ENCODE peak calls at places on chromosomes 11 and 22, in four cellular contexts. One of them, this sample, is unnamed.

GRCh38 chr11:117143390-117143789 is 697 bp upstream of the PAFAH1B2 start:
- DNase-seq in IMR-90: peak; percentile 59
- DNase-seq in neural progenitor cell: peak; percentile 57
- DNase-seq in stomach: peak; percentile 64
- DNase-seq in this sample: peak; percentile 69

GRCh38 chr11:99952816-99953215 is 734.3 kb upstream of the ARHGAP42 start:
- DNase-seq in IMR-90: no peak
- DNase-seq in neural progenitor cell: no peak
- DNase-seq in stomach: no peak
- DNase-seq in this sample: no peak

GRCh38 chr22:48577691-48578090 is 1250.0 kb downstream of the BRD1 start:
- DNase-seq in IMR-90: no peak
- DNase-seq in neural progenitor cell: no peak
- DNase-seq in stomach: no peak
- DNase-seq in this sample: no peak

GRCh38 chr11:123182101-123182500 is 12.9 kb downstream of the CLMP start:
- DNase-seq in IMR-90: no peak
- DNase-seq in neural progenitor cell: no peak
- DNase-seq in stomach: no peak
- DNase-seq in this sample: no peak

GRCh38 chr11:122895591-122895990 is 13.0 kb downstream of the JHY start:
- DNase-seq in IMR-90: no peak
- DNase-seq in neural progenitor cell: no peak
- DNase-seq in stomach: no peak
- DNase-seq in this sample: no peak

GRCh38 chr11:2932850-2933251 is 3.6 kb upstream of the PHLDA2 start:
- DNase-seq in IMR-90: peak; percentile 46
- DNase-seq in neural progenitor cell: no peak
- DNase-seq in stomach: no peak
- DNase-seq in this sample: peak; percentile 68

GRCh38 chr11:67776834-67777530 is 102.6 kb upstream of the ALDH3B2 start:
- DNase-seq in IMR-90: no peak
- DNase-seq in neural progenitor cell: no peak
- DNase-seq in stomach: no peak
- DNase-seq in this sample: no peak

GRCh38 chr11:27875480-27876208 is 175.4 kb upstream of the BDNF start:
- DNase-seq in IMR-90: no peak
- DNase-seq in neural progenitor cell: no peak
- DNase-seq in stomach: no peak
- DNase-seq in this sample: no peak

GRCh38 chr11:66015936-66016792 is 4.4 kb downstream of the CST6 start:
- DNase-seq in IMR-90: no peak
- DNase-seq in neural progenitor cell: no peak
- DNase-seq in stomach: no peak
- DNase-seq in this sample: no peak

GRCh38 chr11:5600374-5600851 is 4.0 kb downstream of the TRIM6 start:
- DNase-seq in IMR-90: peak; percentile 90
- DNase-seq in neural progenitor cell: peak; percentile 90
- DNase-seq in stomach: peak; percentile 77
- DNase-seq in this sample: peak; percentile 65

GRCh38 chr11:127000291-127000968 is at the start of gene KIRREL3:
- DNase-seq in IMR-90: peak; percentile 40
- DNase-seq in neural progenitor cell: peak; percentile 72
- DNase-seq in stomach: no peak
- DNase-seq in this sample: no peak

GRCh38 chr11:71120346-71120963 is 131.9 kb downstream of the SHANK2 start:
- DNase-seq in IMR-90: no peak
- DNase-seq in neural progenitor cell: peak; percentile 84
- DNase-seq in stomach: peak; percentile 66
- DNase-seq in this sample: no peak

GRCh38 chr22:28885939-28886338 is 2.6 kb downstream of the ZNRF3 start:
- DNase-seq in IMR-90: no peak
- DNase-seq in neural progenitor cell: no peak
- DNase-seq in stomach: peak; percentile 48
- DNase-seq in this sample: no peak

GRCh38 chr11:23206736-23207336 is 346.6 kb upstream of the CCDC179 start:
- DNase-seq in IMR-90: peak; percentile 44
- DNase-seq in neural progenitor cell: no peak
- DNase-seq in stomach: no peak
- DNase-seq in this sample: no peak

GRCh38 chr22:43910178-43910695 is 13.4 kb upstream of the PNPLA3 start:
- DNase-seq in IMR-90: no peak
- DNase-seq in neural progenitor cell: no peak
- DNase-seq in stomach: no peak
- DNase-seq in this sample: no peak

GRCh38 chr11:83784419-83784818 is 498.3 kb upstream of the CCDC90B start:
- DNase-seq in IMR-90: no peak
- DNase-seq in neural progenitor cell: no peak
- DNase-seq in stomach: no peak
- DNase-seq in this sample: no peak

GRCh38 chr11:86574493-86575207 is 97.8 kb downstream of the ME3 start:
- DNase-seq in IMR-90: no peak
- DNase-seq in neural progenitor cell: no peak
- DNase-seq in stomach: no peak
- DNase-seq in this sample: no peak

GRCh38 chr11:102974552-102975280 is 19.2 kb upstream of the MMP13 start:
- DNase-seq in IMR-90: peak; percentile 84
- DNase-seq in neural progenitor cell: no peak
- DNase-seq in stomach: peak; percentile 53
- DNase-seq in this sample: no peak

GRCh38 chr11:39745401-39745800 is 1714.1 kb downstream of the LRRC4C start:
- DNase-seq in IMR-90: no peak
- DNase-seq in neural progenitor cell: no peak
- DNase-seq in stomach: no peak
- DNase-seq in this sample: no peak

GRCh38 chr22:17638182-17638431 is 450 bp upstream of the BCL2L13 start:
- DNase-seq in IMR-90: no peak
- DNase-seq in neural progenitor cell: no peak
- DNase-seq in stomach: no peak
- DNase-seq in this sample: no peak

GRCh38 chr11:94402355-94402754 is 1.1 kb upstream of the GPR83 start:
- DNase-seq in IMR-90: no peak
- DNase-seq in neural progenitor cell: no peak
- DNase-seq in stomach: no peak
- DNase-seq in this sample: no peak

GRCh38 chr11:77497368-77497767 is 23.5 kb upstream of the PAK1 start:
- DNase-seq in IMR-90: peak; percentile 13
- DNase-seq in neural progenitor cell: no peak
- DNase-seq in stomach: no peak
- DNase-seq in this sample: no peak

GRCh38 chr22:30875481-30876215 is 92.9 kb downstream of the MORC2 start:
- DNase-seq in IMR-90: no peak
- DNase-seq in neural progenitor cell: no peak
- DNase-seq in stomach: no peak
- DNase-seq in this sample: peak; percentile 72

GRCh38 chr11:83219095-83219494 is 25.6 kb downstream of the ANKRD42 start:
- DNase-seq in IMR-90: no peak
- DNase-seq in neural progenitor cell: peak; percentile 38
- DNase-seq in stomach: no peak
- DNase-seq in this sample: no peak

GRCh38 chr11:83007909-83008580 is 63.7 kb downstream of the RAB30 start:
- DNase-seq in IMR-90: peak; percentile 24
- DNase-seq in neural progenitor cell: peak; percentile 84
- DNase-seq in stomach: peak; percentile 73
- DNase-seq in this sample: no peak

GRCh38 chr11:82225930-82226329 is 507.7 kb downstream of the FAM181B start:
- DNase-seq in IMR-90: no peak
- DNase-seq in neural progenitor cell: peak; percentile 10
- DNase-seq in stomach: no peak
- DNase-seq in this sample: no peak

GRCh38 chr11:44351898-44352498 is 42.1 kb upstream of the ALX4 start:
- DNase-seq in IMR-90: no peak
- DNase-seq in neural progenitor cell: no peak
- DNase-seq in stomach: no peak
- DNase-seq in this sample: no peak

GRCh38 chr22:43811777-43812148 is 342 bp downstream of the EFCAB6 start:
- DNase-seq in IMR-90: peak; percentile 61
- DNase-seq in neural progenitor cell: no peak
- DNase-seq in stomach: no peak
- DNase-seq in this sample: no peak

GRCh38 chr11:87437844-87438223 is 400.1 kb downstream of the TMEM135 start:
- DNase-seq in IMR-90: peak; percentile 84
- DNase-seq in neural progenitor cell: no peak
- DNase-seq in stomach: no peak
- DNase-seq in this sample: no peak

GRCh38 chr11:82505384-82505783 is 228.3 kb downstream of the FAM181B start:
- DNase-seq in IMR-90: no peak
- DNase-seq in neural progenitor cell: peak; percentile 63
- DNase-seq in stomach: no peak
- DNase-seq in this sample: no peak

GRCh38 chr11:75720639-75721038 is 3.0 kb downstream of the MOGAT2 start:
- DNase-seq in IMR-90: no peak
- DNase-seq in neural progenitor cell: no peak
- DNase-seq in stomach: no peak
- DNase-seq in this sample: no peak

GRCh38 chr11:6321961-6322362 is 1.7 kb upstream of the CAVIN3 start:
- DNase-seq in IMR-90: peak; percentile 82
- DNase-seq in neural progenitor cell: peak; percentile 67
- DNase-seq in stomach: no peak
- DNase-seq in this sample: no peak

GRCh38 chr11:48017105-48017874 is 36.9 kb downstream of the PTPRJ start:
- DNase-seq in IMR-90: no peak
- DNase-seq in neural progenitor cell: no peak
- DNase-seq in stomach: no peak
- DNase-seq in this sample: no peak

GRCh38 chr22:37401861-37402506 is 25.3 kb downstream of the ELFN2 start:
- DNase-seq in IMR-90: no peak
- DNase-seq in neural progenitor cell: no peak
- DNase-seq in stomach: no peak
- DNase-seq in this sample: no peak

GRCh38 chr11:59175104-59175503 is 3.2 kb downstream of the DTX4 start:
- DNase-seq in IMR-90: no peak
- DNase-seq in neural progenitor cell: peak; percentile 28
- DNase-seq in stomach: no peak
- DNase-seq in this sample: no peak

GRCh38 chr11:19919050-19919561 is 206.5 kb downstream of the NAV2 start:
- DNase-seq in IMR-90: peak; percentile 98
- DNase-seq in neural progenitor cell: no peak
- DNase-seq in stomach: peak; percentile 65
- DNase-seq in this sample: no peak

GRCh38 chr11:87020764-87021365 is 16.9 kb upstream of the TMEM135 start:
- DNase-seq in IMR-90: peak; percentile 20
- DNase-seq in neural progenitor cell: no peak
- DNase-seq in stomach: no peak
- DNase-seq in this sample: no peak

GRCh38 chr11:108786281-108786990 is 121.6 kb downstream of the DDX10 start:
- DNase-seq in IMR-90: no peak
- DNase-seq in neural progenitor cell: no peak
- DNase-seq in stomach: no peak
- DNase-seq in this sample: no peak

GRCh38 chr11:108788565-108789199 is 123.8 kb downstream of the DDX10 start:
- DNase-seq in IMR-90: peak; percentile 41
- DNase-seq in neural progenitor cell: peak; percentile 35
- DNase-seq in stomach: no peak
- DNase-seq in this sample: no peak

GRCh38 chr11:108790501-108791299 is 125.8 kb downstream of the DDX10 start:
- DNase-seq in IMR-90: no peak
- DNase-seq in neural progenitor cell: no peak
- DNase-seq in stomach: no peak
- DNase-seq in this sample: no peak

GRCh38 chr11:108781921-108782320 is 117.1 kb downstream of the DDX10 start:
- DNase-seq in IMR-90: no peak
- DNase-seq in neural progenitor cell: no peak
- DNase-seq in stomach: no peak
- DNase-seq in this sample: no peak

GRCh38 chr11:108787105-108787504 is 122.2 kb downstream of the DDX10 start:
- DNase-seq in IMR-90: no peak
- DNase-seq in neural progenitor cell: no peak
- DNase-seq in stomach: no peak
- DNase-seq in this sample: no peak
- H3K4me1 ChIP-seq in IMR-90: peaks cover 3% of the 10 kb centered on the region
- H3K4me1 ChIP-seq in neural progenitor cell: peaks cover 7% of the 10 kb centered on the region
- H3K4me1 ChIP-seq in stomach: no peaks in the 10 kb centered on the region
- H3K4me1 ChIP-seq in this sample: peaks cover 8% of the 10 kb centered on the region

DNA sequence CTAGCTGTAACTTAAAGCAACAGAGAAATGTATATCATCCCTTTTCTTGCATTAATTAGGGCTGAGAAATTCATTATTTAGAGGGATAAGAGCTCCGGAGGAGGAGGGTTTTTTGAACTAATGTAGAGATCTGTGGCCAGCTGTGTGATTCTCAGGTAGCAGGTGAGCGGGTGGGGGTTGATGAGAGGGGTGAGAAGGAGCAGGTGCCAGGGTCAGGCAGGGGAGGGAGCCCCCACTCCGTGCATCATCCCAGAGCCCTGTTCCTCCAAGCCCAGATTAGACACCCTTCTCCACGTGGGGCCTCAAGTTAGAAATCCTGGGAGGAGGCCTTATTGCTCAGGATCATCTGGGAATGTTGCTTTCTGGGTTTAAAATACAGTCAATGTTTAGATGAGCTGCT is 24.9 kb downstream of the ZBTB16 start:
- DNase-seq in IMR-90: no peak
- DNase-seq in neural progenitor cell: no peak
- DNase-seq in stomach: no peak
- DNase-seq in this sample: no peak
- H3K4me1 ChIP-seq in IMR-90: no peaks in the 10 kb centered on the region
- H3K4me1 ChIP-seq in neural progenitor cell: peaks cover 70% of the 10 kb centered on the region
- H3K4me1 ChIP-seq in stomach: peaks cover 95% of the 10 kb centered on the region
- H3K4me1 ChIP-seq in this sample: peaks cover 88% of the 10 kb centered on the region

DNA sequence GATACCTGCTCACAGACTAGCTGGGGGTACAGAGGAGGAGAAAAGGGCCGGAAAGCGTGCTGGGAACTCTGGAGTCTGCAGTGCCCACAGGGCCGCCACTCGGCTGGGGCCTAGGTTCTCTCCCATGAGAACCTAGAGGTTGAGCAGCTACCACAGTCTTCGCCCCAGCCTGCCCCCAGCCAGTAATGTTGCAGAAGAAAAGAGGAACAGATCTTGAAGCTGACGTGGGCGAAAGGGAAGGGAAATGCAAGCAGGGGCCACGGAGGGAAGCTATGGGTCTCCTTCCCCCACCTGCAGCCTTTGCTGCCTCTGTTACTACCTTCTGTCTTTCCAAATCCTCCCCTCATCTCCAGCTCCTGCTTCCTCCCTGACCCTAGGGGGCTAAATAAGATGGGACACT is 28.8 kb upstream of the P2RY2 start:
- DNase-seq in IMR-90: no peak
- DNase-seq in neural progenitor cell: no peak
- DNase-seq in stomach: peak; percentile 29
- DNase-seq in this sample: peak; percentile 67
- H3K4me1 ChIP-seq in IMR-90: peaks cover 7% of the 10 kb centered on the region
- H3K4me1 ChIP-seq in neural progenitor cell: no peaks in the 10 kb centered on the region
- H3K4me1 ChIP-seq in stomach: no peaks in the 10 kb centered on the region
- H3K4me1 ChIP-seq in this sample: peaks cover 69% of the 10 kb centered on the region

GRCh38 chr11:16009021-16009420 is 347.3 kb downstream of the SOX6 start:
- DNase-seq in IMR-90: no peak
- DNase-seq in neural progenitor cell: no peak
- DNase-seq in stomach: no peak
- DNase-seq in this sample: no peak

GRCh38 chr11:16013649-16014275 is 342.6 kb downstream of the SOX6 start:
- DNase-seq in IMR-90: peak; percentile 43
- DNase-seq in neural progenitor cell: no peak
- DNase-seq in stomach: no peak
- DNase-seq in this sample: no peak

GRCh38 chr11:16013242-16013641 is 343.1 kb downstream of the SOX6 start:
- DNase-seq in IMR-90: no peak
- DNase-seq in neural progenitor cell: no peak
- DNase-seq in stomach: no peak
- DNase-seq in this sample: no peak

GRCh38 chr11:16012125-16012751 is 344.1 kb downstream of the SOX6 start:
- DNase-seq in IMR-90: peak; percentile 6
- DNase-seq in neural progenitor cell: no peak
- DNase-seq in stomach: no peak
- DNase-seq in this sample: no peak

GRCh38 chr11:16011396-16011795 is 344.9 kb downstream of the SOX6 start:
- DNase-seq in IMR-90: no peak
- DNase-seq in neural progenitor cell: no peak
- DNase-seq in stomach: no peak
- DNase-seq in this sample: no peak
- H3K4me1 ChIP-seq in IMR-90: peaks cover 5% of the 10 kb centered on the region
- H3K4me1 ChIP-seq in neural progenitor cell: peaks cover 13% of the 10 kb centered on the region
- H3K4me1 ChIP-seq in stomach: no peaks in the 10 kb centered on the region
- H3K4me1 ChIP-seq in this sample: no peaks in the 10 kb centered on the region